ENCODE peak calls at places on chromosome 2, in seven cellular contexts. One of them, this sample, is unnamed.

GRCh38 chr2:165466386-165466785 is 3.1 kb upstream of the CSRNP3 start:
- DNase-seq in cardiac muscle cell: no peak
- DNase-seq in iPS-NIHi11: no peak
- DNase-seq in activated T-cell treated with anti-CD3 and anti-CD28 coated beads, Interleukin-2, amount 50 U/mL, for 4 hours: no peak
- DNase-seq in iPS DF 19.7: no peak
- DNase-seq in T-cell: no peak
- DNase-seq in hippocampal formation: no peak
- DNase-seq in this sample: no peak

GRCh38 chr2:128292599-128293425 is 25.9 kb downstream of the HS6ST1 start:
- DNase-seq in hippocampal formation: peak; percentile 22
- DNase-seq in iPS-NIHi11: peak; percentile 49
- DNase-seq in T-cell: no peak
- DNase-seq in activated T-cell treated with anti-CD3 and anti-CD28 coated beads, Interleukin-2, amount 50 U/mL, for 4 hours: no peak
- DNase-seq in cardiac muscle cell: no peak
- DNase-seq in iPS DF 19.7: no peak
- DNase-seq in this sample: no peak

GRCh38 chr2:44886409-44886808 is 55.1 kb upstream of the SIX3 start:
- DNase-seq in iPS-NIHi11: no peak
- DNase-seq in hippocampal formation: no peak
- DNase-seq in iPS DF 19.7: no peak
- DNase-seq in T-cell: no peak
- DNase-seq in cardiac muscle cell: no peak
- DNase-seq in activated T-cell treated with anti-CD3 and anti-CD28 coated beads, Interleukin-2, amount 50 U/mL, for 4 hours: no peak
- DNase-seq in this sample: no peak

GRCh38 chr2:178530128-178530527 is 49.9 kb downstream of the PLEKHA3 start:
- DNase-seq in iPS DF 19.7: no peak
- DNase-seq in activated T-cell treated with anti-CD3 and anti-CD28 coated beads, Interleukin-2, amount 50 U/mL, for 4 hours: no peak
- DNase-seq in iPS-NIHi11: no peak
- DNase-seq in T-cell: no peak
- DNase-seq in hippocampal formation: no peak
- DNase-seq in cardiac muscle cell: no peak
- DNase-seq in this sample: no peak

GRCh38 chr2:168744844-168745243 is 57.6 kb upstream of the NOSTRIN start:
- DNase-seq in iPS-NIHi11: no peak
- DNase-seq in T-cell: no peak
- DNase-seq in hippocampal formation: no peak
- DNase-seq in cardiac muscle cell: no peak
- DNase-seq in iPS DF 19.7: no peak
- DNase-seq in activated T-cell treated with anti-CD3 and anti-CD28 coated beads, Interleukin-2, amount 50 U/mL, for 4 hours: no peak
- DNase-seq in this sample: no peak

GRCh38 chr2:202152104-202152771 is 79.2 kb downstream of the KIAA2012 start:
- DNase-seq in hippocampal formation: no peak
- DNase-seq in iPS DF 19.7: no peak
- DNase-seq in iPS-NIHi11: no peak
- DNase-seq in activated T-cell treated with anti-CD3 and anti-CD28 coated beads, Interleukin-2, amount 50 U/mL, for 4 hours: no peak
- DNase-seq in cardiac muscle cell: no peak
- DNase-seq in T-cell: no peak
- DNase-seq in this sample: no peak

GRCh38 chr2:171086352-171087290 is 74.1 kb downstream of the TLK1 start:
- DNase-seq in cardiac muscle cell: peak; percentile 29
- DNase-seq in iPS-NIHi11: peak; percentile 50
- DNase-seq in T-cell: peak; percentile 57
- DNase-seq in activated T-cell treated with anti-CD3 and anti-CD28 coated beads, Interleukin-2, amount 50 U/mL, for 4 hours: peak; percentile 36
- DNase-seq in iPS DF 19.7: peak; percentile 57
- DNase-seq in hippocampal formation: peak; percentile 24
- DNase-seq in this sample: peak; percentile 71

GRCh38 chr2:48313036-48313877 is 216.7 kb upstream of the STON1 start:
- DNase-seq in cardiac muscle cell: no peak
- DNase-seq in iPS DF 19.7: no peak
- DNase-seq in activated T-cell treated with anti-CD3 and anti-CD28 coated beads, Interleukin-2, amount 50 U/mL, for 4 hours: no peak
- DNase-seq in T-cell: no peak
- DNase-seq in hippocampal formation: no peak
- DNase-seq in iPS-NIHi11: no peak
- DNase-seq in this sample: no peak

GRCh38 chr2:45909677-45910191 is 258.3 kb downstream of the PRKCE start:
- DNase-seq in T-cell: no peak
- DNase-seq in iPS-NIHi11: peak; percentile 47
- DNase-seq in hippocampal formation: no peak
- DNase-seq in iPS DF 19.7: no peak
- DNase-seq in cardiac muscle cell: no peak
- DNase-seq in activated T-cell treated with anti-CD3 and anti-CD28 coated beads, Interleukin-2, amount 50 U/mL, for 4 hours: no peak
- DNase-seq in this sample: no peak